ENCODE peak calls at places on chromosomes 12 and 14, in nine cellular contexts. G is AG04450; L is A549; V is AG10803; E is HFF-Myc; T is psoas muscle; Z is AG09309; W is CD4-positive, CD25-positive, alpha-beta regulatory T cell; M is dorsolateral prefrontal cortex. S is an unnamed sample.

GRCh38 chr12:116319316-116319715 is 41.8 kb upstream of the MED13L start:
- DNase-seq in Z (no peak), W (no peak), T (no peak), V (peak; percentile 61), E (peak; percentile 62), L (no peak), M (no peak), G (no peak), S (no peak)

GRCh38 chr12:14836336-14837210 is 6.8 kb downstream of the ART4 start:
- DNase-seq in E (no peak), M (no peak), V (peak; percentile 76), T (no peak), W (no peak), Z (peak; percentile 41), L (peak; percentile 50), G (peak; percentile 38), S (peak; percentile 67)

GRCh38 chr14:72128629-72129028 is 196.4 kb downstream of the RGS6 start:
- DNase-seq in V (no peak), G (no peak), E (no peak), M (no peak), T (no peak), W (no peak), L (no peak), Z (no peak), S (no peak)

GRCh38 chr12:26627335-26627734 is 205.7 kb downstream of the ITPR2 start:
- DNase-seq in Z (no peak), T (no peak), L (no peak), W (no peak), M (no peak), V (no peak), E (no peak), G (no peak), S (no peak)

GRCh38 chr12:48852734-48853168 is 788 bp upstream of the DDX23 start:
- DNase-seq in E (no peak), W (no peak), V (peak; percentile 7), Z (no peak), T (no peak), G (no peak), M (no peak), L (no peak), S (no peak)

GRCh38 chr14:23984891-23985607 is 3.7 kb upstream of the DHRS4L2 start:
- DNase-seq in V (peak; percentile 99), E (peak; percentile 70), G (peak; percentile 50), T (no peak), L (peak; percentile 10), Z (peak; percentile 94), M (no peak), W (no peak), S (peak; percentile 93)

GRCh38 chr12:68445836-68446235 is 113.7 kb upstream of the MDM1 start:
- DNase-seq in M (no peak), E (no peak), L (no peak), W (no peak), G (no peak), V (peak; percentile 44), T (no peak), Z (no peak), S (no peak)

GRCh38 chr14:102544745-102545460 is 35.3 kb upstream of the ANKRD9 start:
- DNase-seq in L (no peak), M (no peak), V (no peak), T (no peak), W (no peak), G (no peak), Z (no peak), E (no peak), S (no peak)

GRCh38 chr12:93902736-93903562 is 225.8 kb downstream of the CRADD start:
- DNase-seq in T (no peak), Z (no peak), W (no peak), E (no peak), L (no peak), M (no peak), V (no peak), G (no peak), S (no peak)

GRCh38 chr12:95131589-95132335 is 58.3 kb upstream of the NR2C1 start:
- DNase-seq in V (peak; percentile 57), M (no peak), E (no peak), T (no peak), L (no peak), G (no peak), W (no peak), Z (no peak), S (no peak)

GRCh38 chr14:36069535-36069900 is 107.0 kb downstream of the PTCSC3 start:
- DNase-seq in V (peak; percentile 32), L (peak; percentile 45), E (no peak), Z (no peak), W (peak; percentile 4), G (no peak), T (no peak), M (peak; percentile 32), S (no peak)

GRCh38 chr14:59463773-59464650 is 1.2 kb downstream of the GPR135 start:
- DNase-seq in L (no peak), G (no peak), E (no peak), Z (no peak), T (peak; percentile 48), M (peak; percentile 30), V (peak; percentile 45), W (no peak), S (no peak)

GRCh38 chr12:109501299-109501698 is 23.9 kb downstream of the UBE3B start:
- DNase-seq in W (no peak), T (no peak), L (no peak), E (no peak), V (no peak), G (no peak), Z (no peak), M (no peak), S (no peak)

GRCh38 chr12:118344829-118345228 is 27.9 kb downstream of the TAOK3 start:
- DNase-seq in W (no peak), L (no peak), V (no peak), E (no peak), Z (no peak), M (no peak), G (no peak), T (no peak), S (no peak)

DNA sequence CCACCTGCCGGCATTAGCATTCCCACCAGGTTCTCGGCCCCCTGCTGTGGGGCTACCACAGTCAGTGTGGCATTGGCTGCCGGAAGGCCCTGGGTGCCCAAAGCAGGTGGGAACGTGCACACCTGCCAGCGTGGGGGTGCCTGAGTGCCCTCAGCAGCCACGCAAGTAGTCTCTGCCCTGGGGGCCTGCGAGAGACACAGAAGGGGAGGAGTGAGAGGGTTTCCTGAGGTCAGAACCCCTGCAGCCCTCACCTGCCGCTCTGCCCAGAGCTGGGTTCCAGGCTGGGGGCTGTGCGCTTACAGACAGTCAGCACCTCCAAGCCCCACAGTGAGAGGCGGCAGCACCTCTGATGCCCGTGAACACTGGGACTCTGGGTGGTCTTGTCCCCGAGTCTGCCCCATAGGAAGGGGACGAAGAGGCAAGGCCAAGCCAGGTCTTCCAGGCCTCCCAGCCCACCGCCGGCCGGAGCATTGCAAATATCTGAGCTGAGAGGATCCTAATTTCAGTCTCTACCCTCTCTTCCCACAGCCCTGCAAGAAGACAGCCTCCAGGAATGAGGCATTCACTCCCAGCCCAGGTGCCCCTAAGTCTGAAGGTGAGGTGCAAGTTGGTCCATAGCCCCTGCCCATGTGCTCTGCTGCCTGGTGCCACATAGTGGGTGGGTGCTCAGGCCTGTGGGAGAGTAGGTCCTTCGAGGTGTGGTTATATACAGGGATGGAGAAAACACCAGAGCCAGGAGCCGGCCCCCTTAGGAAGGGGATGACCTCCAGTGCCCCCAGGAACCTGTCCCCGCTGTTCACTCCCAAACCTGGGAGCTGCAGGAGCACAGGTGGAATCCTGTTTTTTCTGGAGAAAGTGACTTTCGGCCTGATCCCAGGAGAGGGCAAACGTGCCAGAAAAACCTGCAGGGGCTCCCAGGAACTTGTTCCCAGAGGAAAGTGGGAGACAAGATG is 291.1 kb upstream of the RTL1 start:
- DNase-seq in L (no peak), V (no peak), T (no peak), M (no peak), Z (no peak), W (no peak), E (no peak), G (no peak), S (no peak)
- H3K4me3 ChIP-seq in L (no peak overlapping the region), V (no peak overlapping the region), T (no peak overlapping the region), M (no peak overlapping the region), Z (no peak overlapping the region), W (no peak overlapping the region), E (no peak overlapping the region), G (no peak overlapping the region), S (no peak overlapping the region)

DNA sequence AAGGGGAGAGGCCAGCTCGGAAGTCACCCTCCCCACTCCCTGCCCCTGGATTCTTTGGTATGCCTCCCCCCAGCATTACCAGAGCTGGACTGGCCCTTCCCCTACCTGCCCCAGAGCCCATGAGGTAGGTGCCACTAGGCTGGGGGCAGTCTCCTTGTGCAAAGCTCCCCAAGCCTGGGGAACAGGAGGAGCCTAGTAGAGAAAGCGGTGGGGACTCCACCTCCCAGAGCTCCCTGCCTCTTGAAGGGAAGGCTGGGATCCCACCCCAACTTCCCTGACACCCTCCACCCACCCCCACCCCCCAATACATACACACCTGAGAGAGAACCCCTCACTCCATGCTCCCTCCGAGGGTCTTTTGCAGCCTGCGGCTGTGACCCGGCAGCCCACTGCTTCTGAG is 30.4 kb downstream of the FIGNL2 start:
- DNase-seq in G (no peak), W (no peak), M (no peak), T (peak; percentile 28), E (no peak), Z (no peak), L (no peak), V (no peak), S (no peak)
- H3K4me3 ChIP-seq in G (no peak overlapping the region), W (no peak overlapping the region), M (peak overlapping the region; percentile 20), T (no peak overlapping the region), E (no peak overlapping the region), Z (no peak overlapping the region), L (no peak overlapping the region), V (no peak overlapping the region), S (no peak overlapping the region)

GRCh38 chr14:74572829-74573360 is 39.1 kb downstream of the LTBP2 start:
- DNase-seq in L (no peak), T (peak; percentile 34), Z (no peak), W (no peak), E (no peak), V (no peak), G (no peak), M (peak; percentile 57), S (no peak)
- H3K4me3 ChIP-seq in L (peak overlapping the region; percentile 25), T (no peak overlapping the region), Z (peak overlapping the region; percentile 11), W (no peak overlapping the region), E (peak overlapping the region; percentile 25), V (peak overlapping the region; percentile 30), G (peak overlapping the region; percentile 54), M (peak overlapping the region; percentile 39), S (peak overlapping the region; percentile 18)

GRCh38 chr12:66052988-66053615 is 77.4 kb downstream of the LLPH start:
- DNase-seq in T (no peak), Z (no peak), W (no peak), E (no peak), M (no peak), L (no peak), G (no peak), V (no peak), S (no peak)

GRCh38 chr12:66059670-66060069 is 70.9 kb downstream of the LLPH start:
- DNase-seq in T (no peak), M (no peak), W (no peak), L (no peak), E (no peak), V (no peak), Z (no peak), G (no peak), S (no peak)

GRCh38 chr12:66060361-66060907 is 70.1 kb downstream of the LLPH start:
- DNase-seq in T (no peak), G (no peak), L (no peak), V (no peak), M (no peak), E (no peak), Z (no peak), W (no peak), S (no peak)

GRCh38 chr12:66051361-66051760 is 79.2 kb downstream of the LLPH start:
- DNase-seq in E (no peak), G (no peak), V (no peak), T (no peak), M (no peak), Z (no peak), L (no peak), W (no peak), S (no peak)

GRCh38 chr12:66055837-66056319 is 74.7 kb downstream of the LLPH start:
- DNase-seq in T (no peak), L (no peak), W (no peak), M (no peak), Z (no peak), V (no peak), E (no peak), G (no peak), S (no peak)
- H3K4me3 ChIP-seq in T (no peak overlapping the region), L (no peak overlapping the region), W (no peak overlapping the region), M (no peak overlapping the region), Z (no peak overlapping the region), V (no peak overlapping the region), E (no peak overlapping the region), G (no peak overlapping the region), S (no peak overlapping the region)